ENCODE peak calls at places on chromosomes 5 and 9, in seven cellular contexts. O, D, N, L, E, K and J are unnamed samples.

GRCh38 chr9:94911986-94912635 is 185.6 kb downstream of the AOPEP start:
- DNase-seq in O (no peak), D (no peak), N (no peak), L (no peak), E (no peak), K (no peak), J (no peak)

GRCh38 chr5:151523335-151523734 is 67.8 kb downstream of the FAT2 start:
- DNase-seq in O (no peak), D (no peak), N (no peak), L (no peak), E (no peak), K (peak), J (no peak)

GRCh38 chr9:28960602-28961001 is 1387.3 kb upstream of the C9orf72 start:
- DNase-seq in O (no peak), D (no peak), N (no peak), L (no peak), E (no peak), K (no peak), J (no peak)

GRCh38 chr5:40221255-40221654 is 458.5 kb upstream of the PTGER4 start:
- DNase-seq in O (no peak), D (no peak), N (no peak), L (no peak), E (no peak), K (no peak), J (no peak)

GRCh38 chr5:127562252-127562651 is 44.8 kb downstream of the PRRC1 start:
- DNase-seq in O (no peak), D (no peak), N (no peak), L (no peak), E (no peak), K (peak), J (peak)

GRCh38 chr5:15203376-15203775 is 296.6 kb upstream of the FBXL7 start:
- DNase-seq in O (no peak), D (no peak), N (no peak), L (no peak), E (no peak), K (no peak), J (no peak)

GRCh38 chr5:119678351-119679028 is 49.1 kb downstream of the FAM170A start:
- DNase-seq in O (no peak), D (no peak), N (no peak), L (no peak), E (no peak), K (no peak), J (no peak)

GRCh38 chr9:105318729-105319513 is 74.5 kb downstream of the SLC44A1 start:
- DNase-seq in O (no peak), D (no peak), N (no peak), L (peak), E (no peak), K (peak), J (no peak)

GRCh38 chr9:132644251-132644650 is 25.5 kb downstream of the DDX31 start:
- DNase-seq in O (no peak), D (no peak), N (no peak), L (no peak), E (no peak), K (peak), J (no peak)

GRCh38 chr5:147448766-147449165 is 61.1 kb downstream of the DPYSL3 start:
- DNase-seq in O (no peak), D (no peak), N (no peak), L (no peak), E (no peak), K (no peak), J (no peak)
- H3K27ac ChIP-seq in O (no peak), D (no peak), N (peak), L (peak), E (peak), K (no peak), J (peak)

GRCh38 chr5:72557576-72558336 is 50.5 kb upstream of the ZNF366 start:
- DNase-seq in O (no peak), D (no peak), N (no peak), L (no peak), E (no peak), K (no peak), J (no peak)

GRCh38 chr5:72555871-72556270 is 48.7 kb upstream of the ZNF366 start:
- DNase-seq in O (no peak), D (no peak), N (no peak), L (no peak), E (no peak), K (no peak), J (no peak)

GRCh38 chr5:72558383-72558782 is 51.2 kb upstream of the ZNF366 start:
- DNase-seq in O (no peak), D (no peak), N (no peak), L (no peak), E (no peak), K (no peak), J (no peak)

GRCh38 chr5:72556351-72557146 is 49.3 kb upstream of the ZNF366 start:
- DNase-seq in O (peak), D (peak), N (no peak), L (peak), E (no peak), K (peak), J (peak)

GRCh38 chr5:72557147-72557501 is 49.9 kb upstream of the ZNF366 start:
- DNase-seq in O (no peak), D (no peak), N (no peak), L (no peak), E (no peak), K (no peak), J (no peak)
- H3K4me3 ChIP-seq in O (no peak), D (peak), N (peak), L (peak), E (peak), K (peak), J (peak)

GRCh38 chr9:33614001-33614687 is 90.1 kb downstream of the ANKRD18B start:
- DNase-seq in O (no peak), D (no peak), N (no peak), L (no peak), E (no peak), K (no peak), J (no peak)

GRCh38 chr9:33623658-33624586 is 99.9 kb downstream of the ANKRD18B start:
- DNase-seq in O (peak), D (peak), N (no peak), L (peak), E (no peak), K (peak), J (peak)

GRCh38 chr9:33620738-33621439 is 96.8 kb downstream of the ANKRD18B start:
- DNase-seq in O (peak), D (no peak), N (no peak), L (no peak), E (no peak), K (no peak), J (no peak)

GRCh38 chr9:33619666-33620404 is 95.8 kb downstream of the ANKRD18B start:
- DNase-seq in O (no peak), D (no peak), N (no peak), L (no peak), E (no peak), K (peak), J (no peak)
- TF ChIP-seq POLR2A in O (no peak), D (no peak), N (no peak), L (no peak), E (no peak), K (no peak), J (no peak)

GRCh38 chr5:78610633-78611032 is 37.9 kb downstream of the LHFPL2 start:
- DNase-seq in O (no peak), D (no peak), N (no peak), L (no peak), E (no peak), K (no peak), J (no peak)
- H3K27ac ChIP-seq in O (no peak), D (peak), N (peak), L (peak), E (peak), K (no peak), J (no peak)

GRCh38 chr9:96559339-96559943 is 60.2 kb downstream of the CDC14B start:
- DNase-seq in O (no peak), D (no peak), N (no peak), L (no peak), E (no peak), K (peak), J (no peak)

GRCh38 chr9:96567203-96567700 is 52.4 kb downstream of the CDC14B start:
- DNase-seq in O (no peak), D (no peak), N (no peak), L (no peak), E (no peak), K (no peak), J (no peak)

GRCh38 chr9:96566401-96567202 is 53.0 kb downstream of the CDC14B start:
- DNase-seq in O (peak), D (peak), N (peak), L (peak), E (peak), K (peak), J (peak)

GRCh38 chr9:96565684-96566360 is 53.8 kb downstream of the CDC14B start:
- DNase-seq in O (peak), D (no peak), N (no peak), L (peak), E (no peak), K (no peak), J (no peak)

GRCh38 chr9:96564217-96564616 is 55.4 kb downstream of the CDC14B start:
- DNase-seq in O (no peak), D (no peak), N (no peak), L (no peak), E (no peak), K (peak), J (no peak)
- H3K4me3 ChIP-seq in O (no peak), D (no peak), N (no peak), L (no peak), E (no peak), K (no peak), J (no peak)

GRCh38 chr9:136902259-136902821 is 16.0 kb downstream of the TRAF2 start:
- DNase-seq in O (peak), D (peak), N (peak), L (peak), E (peak), K (no peak), J (peak)
- TF ChIP-seq POLR2A in O (no peak), D (no peak), N (no peak), L (peak), E (no peak), K (no peak), J (no peak)

GRCh38 chr5:124654418-124654817 is 92.0 kb downstream of the ZNF608 start:
- DNase-seq in O (no peak), D (no peak), N (no peak), L (no peak), E (no peak), K (no peak), J (no peak)
- H3K27ac ChIP-seq in O (no peak), D (no peak), N (no peak), L (peak), E (peak), K (no peak), J (peak)